ENCODE peak calls at places on chromosomes 11 and 22, in five cellular contexts. One of them, this sample, is unnamed. For H3K9me3, the result is how much of the 10 kb centered on the place peaks cover.

GRCh38 chr11:59545179-59546020 is 34.1 kb downstream of the OR4D9 start:
- DNase-seq in CD8-positive, alpha-beta memory T cell: no peak
- DNase-seq in aorta: no peak
- DNase-seq in kidney: no peak
- DNase-seq in SK-N-SH: no peak
- DNase-seq in this sample: peak

GRCh38 chr22:43435851-43436535 is 24.2 kb downstream of the MPPED1 start:
- DNase-seq in aorta: peak
- DNase-seq in CD8-positive, alpha-beta memory T cell: no peak
- DNase-seq in SK-N-SH: no peak
- DNase-seq in kidney: peak
- DNase-seq in this sample: no peak

GRCh38 chr11:92611157-92611556 is 358.3 kb upstream of the MTNR1B start:
- DNase-seq in kidney: no peak
- DNase-seq in SK-N-SH: no peak
- DNase-seq in CD8-positive, alpha-beta memory T cell: no peak
- DNase-seq in aorta: no peak
- DNase-seq in this sample: no peak

GRCh38 chr22:27537481-27537891 is 264.1 kb downstream of the MN1 start:
- DNase-seq in SK-N-SH: no peak
- DNase-seq in CD8-positive, alpha-beta memory T cell: no peak
- DNase-seq in aorta: no peak
- DNase-seq in kidney: peak
- DNase-seq in this sample: no peak

GRCh38 chr11:66259976-66260375 is 8.5 kb upstream of the RAB1B start:
- DNase-seq in CD8-positive, alpha-beta memory T cell: no peak
- DNase-seq in SK-N-SH: no peak
- DNase-seq in aorta: no peak
- DNase-seq in kidney: no peak
- DNase-seq in this sample: no peak

GRCh38 chr11:77384584-77384983 is 83.1 kb upstream of the GDPD4 start:
- DNase-seq in SK-N-SH: no peak
- DNase-seq in CD8-positive, alpha-beta memory T cell: no peak
- DNase-seq in kidney: no peak
- DNase-seq in aorta: no peak
- DNase-seq in this sample: no peak

GRCh38 chr11:133171374-133171773 is 360.9 kb downstream of the OPCML start:
- DNase-seq in SK-N-SH: no peak
- DNase-seq in CD8-positive, alpha-beta memory T cell: no peak
- DNase-seq in kidney: no peak
- DNase-seq in aorta: no peak
- DNase-seq in this sample: no peak

GRCh38 chr11:79021601-79022000 is 419.2 kb downstream of the TENM4 start:
- DNase-seq in kidney: no peak
- DNase-seq in SK-N-SH: no peak
- DNase-seq in CD8-positive, alpha-beta memory T cell: no peak
- DNase-seq in aorta: no peak
- DNase-seq in this sample: no peak

GRCh38 chr11:66346476-66347424 is 679 bp downstream of the B4GAT1 start:
- DNase-seq in aorta: no peak
- DNase-seq in CD8-positive, alpha-beta memory T cell: peak
- DNase-seq in SK-N-SH: peak
- DNase-seq in kidney: peak
- DNase-seq in this sample: no peak

GRCh38 chr11:45926001-45926401 is 3.5 kb downstream of the LARGE2 start:
- DNase-seq in SK-N-SH: no peak
- DNase-seq in kidney: peak
- DNase-seq in aorta: peak
- DNase-seq in CD8-positive, alpha-beta memory T cell: no peak
- DNase-seq in this sample: peak

GRCh38 chr11:21785351-21785750 is 407.5 kb upstream of the ANO5 start:
- DNase-seq in CD8-positive, alpha-beta memory T cell: no peak
- DNase-seq in aorta: no peak
- DNase-seq in SK-N-SH: no peak
- DNase-seq in kidney: no peak
- DNase-seq in this sample: no peak

GRCh38 chr22:41286639-41287091 is 678 bp upstream of the RANGAP1 start:
- DNase-seq in CD8-positive, alpha-beta memory T cell: peak
- DNase-seq in SK-N-SH: peak
- DNase-seq in aorta: no peak
- DNase-seq in kidney: no peak
- DNase-seq in this sample: no peak

GRCh38 chr11:17839973-17840611 is 105.5 kb downstream of the KCNC1 start:
- DNase-seq in CD8-positive, alpha-beta memory T cell: no peak
- DNase-seq in kidney: no peak
- DNase-seq in aorta: no peak
- DNase-seq in SK-N-SH: no peak
- DNase-seq in this sample: no peak

GRCh38 chr11:23021287-23021863 is 161.1 kb upstream of the CCDC179 start:
- DNase-seq in CD8-positive, alpha-beta memory T cell: no peak
- DNase-seq in aorta: no peak
- DNase-seq in kidney: no peak
- DNase-seq in SK-N-SH: peak
- DNase-seq in this sample: no peak

GRCh38 chr11:112564228-112564955 is 303.7 kb upstream of the PLET1 start:
- DNase-seq in aorta: no peak
- DNase-seq in SK-N-SH: no peak
- DNase-seq in kidney: no peak
- DNase-seq in CD8-positive, alpha-beta memory T cell: no peak
- DNase-seq in this sample: no peak

GRCh38 chr22:36048911-36049677 is 20.5 kb upstream of the RBFOX2 start:
- DNase-seq in aorta: no peak
- DNase-seq in SK-N-SH: no peak
- DNase-seq in kidney: no peak
- DNase-seq in CD8-positive, alpha-beta memory T cell: no peak
- DNase-seq in this sample: no peak

GRCh38 chr11:126347751-126348628 is 7.5 kb upstream of the ST3GAL4 start:
- DNase-seq in kidney: peak
- DNase-seq in SK-N-SH: no peak
- DNase-seq in CD8-positive, alpha-beta memory T cell: no peak
- DNase-seq in aorta: peak
- DNase-seq in this sample: peak

GRCh38 chr11:117231637-117232021 is 244 bp downstream of the PCSK7 start:
- DNase-seq in SK-N-SH: no peak
- DNase-seq in aorta: no peak
- DNase-seq in kidney: no peak
- DNase-seq in CD8-positive, alpha-beta memory T cell: no peak
- DNase-seq in this sample: no peak

GRCh38 chr11:101127348-101127698 is 2.3 kb downstream of the PGR start:
- DNase-seq in aorta: peak
- DNase-seq in SK-N-SH: no peak
- DNase-seq in kidney: peak
- DNase-seq in CD8-positive, alpha-beta memory T cell: no peak
- DNase-seq in this sample: no peak

GRCh38 chr11:48022445-48022844 is 42.1 kb downstream of the PTPRJ start:
- DNase-seq in SK-N-SH: no peak
- DNase-seq in kidney: no peak
- DNase-seq in CD8-positive, alpha-beta memory T cell: no peak
- DNase-seq in aorta: no peak
- DNase-seq in this sample: no peak

DNA sequence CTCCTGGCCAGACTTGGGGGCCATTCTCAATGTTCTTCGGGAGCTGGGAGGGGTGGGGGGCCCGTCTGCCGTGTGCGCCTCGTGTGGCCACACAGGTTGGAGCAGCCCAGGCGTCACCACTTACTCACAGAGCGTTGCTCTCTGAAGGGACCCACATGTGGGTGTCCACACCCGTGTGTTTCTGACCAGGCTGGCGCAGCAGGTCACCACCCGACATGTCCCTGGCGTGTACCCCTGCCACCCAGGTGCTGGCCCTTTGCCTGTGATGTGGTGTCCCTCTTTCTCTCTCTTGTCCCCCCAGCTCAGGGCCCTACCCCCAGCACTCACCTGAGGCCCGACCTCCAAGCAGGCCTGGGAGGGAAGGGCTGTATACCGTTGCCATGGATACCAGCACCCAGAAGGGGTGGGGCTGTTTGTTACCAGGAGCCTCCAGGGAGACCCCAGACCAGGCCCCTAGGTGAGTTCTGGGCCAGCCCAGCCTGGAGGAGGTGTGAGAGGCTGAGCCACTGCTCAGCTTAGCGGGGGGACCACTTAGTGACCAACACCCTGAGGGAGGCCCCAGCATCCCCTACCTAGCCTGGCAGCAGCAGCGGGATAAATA is 1.4 kb downstream of the LMNTD2 start:
- DNase-seq in kidney: peak
- DNase-seq in SK-N-SH: no peak
- DNase-seq in aorta: no peak
- DNase-seq in CD8-positive, alpha-beta memory T cell: peak
- DNase-seq in this sample: no peak
- H3K27ac ChIP-seq in kidney: peak
- H3K27ac ChIP-seq in SK-N-SH: no peak
- H3K27ac ChIP-seq in aorta: no peak
- H3K27ac ChIP-seq in CD8-positive, alpha-beta memory T cell: peak
- H3K27ac ChIP-seq in this sample: no peak

GRCh38 chr22:49886346-49887073 is 31.7 kb downstream of the ALG12 start:
- DNase-seq in CD8-positive, alpha-beta memory T cell: no peak
- DNase-seq in aorta: no peak
- DNase-seq in kidney: no peak
- DNase-seq in SK-N-SH: no peak
- DNase-seq in this sample: no peak
- H3K9me3 ChIP-seq in CD8-positive, alpha-beta memory T cell: under half
- H3K9me3 ChIP-seq in aorta: under half
- H3K9me3 ChIP-seq in kidney: under half
- H3K9me3 ChIP-seq in SK-N-SH: under half
- H3K9me3 ChIP-seq in this sample: under half

GRCh38 chr11:62306227-62306626 is 7.4 kb upstream of the SCGB1D4 start:
- DNase-seq in aorta: no peak
- DNase-seq in kidney: no peak
- DNase-seq in SK-N-SH: no peak
- DNase-seq in CD8-positive, alpha-beta memory T cell: no peak
- DNase-seq in this sample: no peak
- H3K27ac ChIP-seq in aorta: no peak
- H3K27ac ChIP-seq in kidney: no peak
- H3K27ac ChIP-seq in SK-N-SH: no peak
- H3K27ac ChIP-seq in CD8-positive, alpha-beta memory T cell: no peak
- H3K27ac ChIP-seq in this sample: no peak

GRCh38 chr11:72605958-72606357 is 68.3 kb downstream of the PDE2A start:
- DNase-seq in aorta: no peak
- DNase-seq in SK-N-SH: no peak
- DNase-seq in CD8-positive, alpha-beta memory T cell: no peak
- DNase-seq in kidney: no peak
- DNase-seq in this sample: no peak
- H3K9me3 ChIP-seq in aorta: under half
- H3K9me3 ChIP-seq in SK-N-SH: under half
- H3K9me3 ChIP-seq in CD8-positive, alpha-beta memory T cell: under half
- H3K9me3 ChIP-seq in kidney: under half
- H3K9me3 ChIP-seq in this sample: under half

GRCh38 chr22:39287076-39287743 is 32.2 kb downstream of the RPL3 start:
- DNase-seq in kidney: no peak
- DNase-seq in SK-N-SH: no peak
- DNase-seq in CD8-positive, alpha-beta memory T cell: no peak
- DNase-seq in aorta: no peak
- DNase-seq in this sample: no peak

GRCh38 chr22:39283312-39284141 is 35.9 kb downstream of the RPL3 start:
- DNase-seq in CD8-positive, alpha-beta memory T cell: no peak
- DNase-seq in SK-N-SH: peak
- DNase-seq in aorta: peak
- DNase-seq in kidney: peak
- DNase-seq in this sample: no peak

GRCh38 chr22:39284142-39284980 is 35.1 kb downstream of the RPL3 start:
- DNase-seq in SK-N-SH: no peak
- DNase-seq in kidney: no peak
- DNase-seq in aorta: no peak
- DNase-seq in CD8-positive, alpha-beta memory T cell: no peak
- DNase-seq in this sample: no peak

GRCh38 chr22:39282642-39283311 is 36.6 kb downstream of the RPL3 start:
- DNase-seq in CD8-positive, alpha-beta memory T cell: no peak
- DNase-seq in aorta: no peak
- DNase-seq in SK-N-SH: no peak
- DNase-seq in kidney: no peak
- DNase-seq in this sample: no peak

GRCh38 chr22:39284983-39285382 is 34.4 kb downstream of the RPL3 start:
- DNase-seq in SK-N-SH: no peak
- DNase-seq in CD8-positive, alpha-beta memory T cell: no peak
- DNase-seq in aorta: no peak
- DNase-seq in kidney: no peak
- DNase-seq in this sample: no peak
- H3K27ac ChIP-seq in SK-N-SH: no peak
- H3K27ac ChIP-seq in CD8-positive, alpha-beta memory T cell: no peak
- H3K27ac ChIP-seq in aorta: no peak
- H3K27ac ChIP-seq in kidney: no peak
- H3K27ac ChIP-seq in this sample: no peak